ENCODE peak calls at places on chromosomes 2 and 18, in eight cellular contexts. R is HS-5, M is ELF-1, G is OCI-LY7, X is GOT3, U is ACHN, K is ELR, E is chondrocyte. Z is an unnamed sample.
A peak's percentile ranks its signal among the peaks of the same experiment; 100 is the strongest.

GRCh38 chr18:9561774-9562173 is 52.6 kb downstream of the PPP4R1 start:
- DNase-seq in R (no peak), M (no peak), G (no peak), X (no peak), U (no peak), K (no peak), E (no peak), Z (no peak)

GRCh38 chr2:218984239-218985020 is 554 bp downstream of the FEV start:
- DNase-seq in R (no peak), M (peak; percentile 50), G (no peak), X (no peak), U (no peak), K (peak; percentile 19), E (peak; percentile 71), Z (peak; percentile 30)

GRCh38 chr2:240565267-240566202 is 2.7 kb upstream of the RNPEPL1 start:
- DNase-seq in R (no peak), M (peak; percentile 67), G (peak; percentile 80), X (peak; percentile 52), U (peak; percentile 93), K (peak; percentile 85), E (peak; percentile 92), Z (no peak)

GRCh38 chr2:7525746-7526145 is 608.5 kb downstream of the RNF144A start:
- DNase-seq in R (no peak), M (no peak), G (no peak), X (no peak), U (no peak), K (no peak), E (no peak), Z (no peak)

GRCh38 chr2:227447606-227448005 is 24.4 kb upstream of the AGFG1 start:
- DNase-seq in R (no peak), M (no peak), G (no peak), X (no peak), U (no peak), K (peak; percentile 76), E (no peak), Z (no peak)

GRCh38 chr18:45662468-45662867 is 47.2 kb downstream of the SLC14A2 start:
- DNase-seq in R (no peak), M (no peak), G (no peak), X (no peak), U (no peak), K (peak; percentile 24), E (no peak), Z (no peak)

GRCh38 chr18:21110667-21111350 is 804 bp downstream of the ROCK1 start:
- DNase-seq in R (no peak), M (peak; percentile 64), G (peak; percentile 80), X (peak; percentile 26), U (peak; percentile 29), K (peak; percentile 49), E (no peak), Z (no peak)

GRCh38 chr2:201500534-201500933 is 49.0 kb downstream of the STRADB start:
- DNase-seq in R (peak; percentile 73), M (no peak), G (no peak), X (no peak), U (no peak), K (peak; percentile 85), E (no peak), Z (no peak)

GRCh38 chr2:12665334-12665733 is 51.4 kb upstream of the TRIB2 start:
- DNase-seq in R (no peak), M (no peak), G (no peak), X (no peak), U (no peak), K (no peak), E (no peak), Z (peak; percentile 77)

GRCh38 chr2:235669983-235670962 is 176.4 kb downstream of the AGAP1 start:
- DNase-seq in R (no peak), M (peak; percentile 77), G (no peak), X (no peak), U (peak; percentile 6), K (peak; percentile 70), E (no peak), Z (no peak)

GRCh38 chr2:168378960-168379669 is 77.0 kb upstream of the CERS6 start:
- DNase-seq in R (no peak), M (no peak), G (no peak), X (no peak), U (no peak), K (no peak), E (no peak), Z (no peak)

GRCh38 chr2:201795608-201796477 is 10.5 kb upstream of the CDK15 start:
- DNase-seq in R (no peak), M (peak; percentile 57), G (peak; percentile 19), X (no peak), U (peak; percentile 80), K (peak; percentile 79), E (no peak), Z (no peak)

GRCh38 chr2:233968556-233968955 is 51.4 kb downstream of the TRPM8 start:
- DNase-seq in R (no peak), M (no peak), G (no peak), X (no peak), U (no peak), K (no peak), E (no peak), Z (no peak)

GRCh38 chr2:143646271-143646670 is 517.1 kb downstream of the ARHGAP15 start:
- DNase-seq in R (no peak), M (no peak), G (no peak), X (no peak), U (no peak), K (no peak), E (no peak), Z (no peak)

GRCh38 chr18:58226476-58226875 is 182.4 kb downstream of the NEDD4L start:
- DNase-seq in R (no peak), M (no peak), G (no peak), X (no peak), U (no peak), K (no peak), E (peak; percentile 15), Z (no peak)

GRCh38 chr2:46802665-46803550 is 112.7 kb downstream of the MCFD2 start:
- DNase-seq in R (no peak), M (no peak), G (no peak), X (no peak), U (no peak), K (no peak), E (no peak), Z (no peak)

GRCh38 chr2:233000886-233001750 is 11.9 kb downstream of the NGEF start:
- DNase-seq in R (no peak), M (no peak), G (no peak), X (no peak), U (no peak), K (no peak), E (peak; percentile 69), Z (no peak)

GRCh38 chr2:232008907-232009638 is 47.6 kb downstream of the DIS3L2 start:
- DNase-seq in R (no peak), M (no peak), G (no peak), X (no peak), U (no peak), K (no peak), E (no peak), Z (no peak)

GRCh38 chr2:100291152-100291970 is 30.9 kb downstream of the LONRF2 start:
- DNase-seq in R (peak; percentile 99), M (peak; percentile 82), G (no peak), X (peak; percentile 17), U (peak; percentile 94), K (peak; percentile 97), E (no peak), Z (peak; percentile 63)

GRCh38 chr2:187553908-187554703 is at the start of gene TFPI:
- DNase-seq in R (no peak), M (no peak), G (no peak), X (no peak), U (peak; percentile 77), K (peak; percentile 86), E (no peak), Z (peak; percentile 73)

GRCh38 chr2:127398239-127398590 is 10.4 kb upstream of the MAP3K2 start:
- DNase-seq in R (peak; percentile 81), M (peak; percentile 78), G (no peak), X (peak; percentile 28), U (peak; percentile 91), K (peak; percentile 97), E (no peak), Z (peak; percentile 63)

Z was measured in pulmonary artery endothelial cell.